ENCODE peak calls at places on chromosomes 6 and 20, in five cellular contexts. M is endothelial cell of umbilical vein, U is astrocyte, O is H1, S is GM23248. Q is an unnamed sample.

GRCh38 chr20:43914697-43915208 is at the start of gene TOX2:
- DNase-seq in M (no peak), U (no peak), O (no peak), S (peak; percentile 73), Q (peak; percentile 83)

GRCh38 chr6:87152528-87152950 is 2.8 kb upstream of the ZNF292 start:
- DNase-seq in M (no peak), U (peak; percentile 21), O (no peak), S (no peak), Q (peak; percentile 54)

GRCh38 chr6:122789078-122789861 is at the start of gene SMPDL3A:
- DNase-seq in M (peak; percentile 77), U (peak; percentile 91), O (peak; percentile 44), S (peak; percentile 84), Q (peak; percentile 64)

GRCh38 chr6:166005846-166006592 is 161.6 kb downstream of the TBXT start:
- DNase-seq in M (no peak), U (peak; percentile 87), O (no peak), S (peak; percentile 80), Q (peak; percentile 81)

GRCh38 chr6:40965046-40965445 is 74.0 kb downstream of the UNC5CL start:
- DNase-seq in M (no peak), U (peak; percentile 70), O (no peak), S (no peak), Q (peak; percentile 26)

GRCh38 chr20:23566199-23566932 is 1.9 kb downstream of the CST9L start:
- DNase-seq in M (no peak), U (no peak), O (no peak), S (no peak), Q (no peak)

GRCh38 chr20:8854566-8854965 is 214.3 kb upstream of the PLCB4 start:
- DNase-seq in M (peak; percentile 37), U (peak; percentile 46), O (no peak), S (peak; percentile 69), Q (peak; percentile 71)

GRCh38 chr20:50654899-50655298 is 36.4 kb downstream of the RIPOR3 start:
- DNase-seq in M (no peak), U (no peak), O (no peak), S (peak; percentile 65), Q (peak; percentile 67)

GRCh38 chr6:144415014-144415413 is 129.9 kb downstream of the UTRN start:
- DNase-seq in M (peak; percentile 48), U (peak; percentile 84), O (no peak), S (peak; percentile 88), Q (no peak)

GRCh38 chr20:61127311-61128044 is 124.6 kb upstream of the CDH4 start:
- DNase-seq in M (no peak), U (peak; percentile 88), O (no peak), S (peak; percentile 78), Q (no peak)

GRCh38 chr6:38400764-38401163 is 239.0 kb downstream of the BTBD9 start:
- DNase-seq in M (no peak), U (no peak), O (no peak), S (no peak), Q (no peak)

GRCh38 chr6:56865081-56865875 is 89.6 kb upstream of the BEND6 start:
- DNase-seq in M (no peak), U (no peak), O (no peak), S (no peak), Q (no peak)

GRCh38 chr20:56630506-56631317 is 1.6 kb downstream of the TFAP2C start:
- DNase-seq in M (no peak), U (peak; percentile 25), O (no peak), S (peak; percentile 78), Q (no peak)

GRCh38 chr20:56628873-56629463 is at the start of gene TFAP2C:
- DNase-seq in M (no peak), U (no peak), O (no peak), S (peak; percentile 90), Q (peak; percentile 76)

GRCh38 chr20:56630086-56630493 is 984 bp downstream of the TFAP2C start:
- DNase-seq in M (no peak), U (peak; percentile 52), O (peak; percentile 54), S (peak; percentile 96), Q (peak; percentile 49)

GRCh38 chr20:56628015-56628872 is 862 bp upstream of the TFAP2C start:
- DNase-seq in M (no peak), U (no peak), O (no peak), S (peak; percentile 66), Q (no peak)

GRCh38 chr20:56629464-56630085 is 469 bp downstream of the TFAP2C start:
- DNase-seq in M (no peak), U (no peak), O (no peak), S (peak; percentile 64), Q (no peak)
- TF ChIP-seq EZH2 in M (no peak), U (peak; percentile 14), O (no peak), S (no peak), Q (peak; percentile 18)

GRCh38 chr20:18481596-18481995 is 14.4 kb downstream of the POLR3F start:
- DNase-seq in M (no peak), U (no peak), O (no peak), S (no peak), Q (no peak)
- H3K36me3 ChIP-seq in M (peaks cover 10% of the 10 kb centered on the region), U (peaks cover 50% of the 10 kb centered on the region), O (peaks cover 46% of the 10 kb centered on the region), S (peaks cover 32% of the 10 kb centered on the region), Q (peaks cover 44% of the 10 kb centered on the region)

GRCh38 chr6:34065470-34066283 is 80.2 kb downstream of the GRM4 start:
- DNase-seq in M (no peak), U (no peak), O (no peak), S (peak; percentile 48), Q (peak; percentile 35)

GRCh38 chr6:34066772-34067770 is 78.8 kb downstream of the GRM4 start:
- DNase-seq in M (no peak), U (no peak), O (no peak), S (peak; percentile 15), Q (no peak)

GRCh38 chr6:34067814-34068213 is 78.1 kb downstream of the GRM4 start:
- DNase-seq in M (no peak), U (no peak), O (no peak), S (peak; percentile 36), Q (peak; percentile 43)

GRCh38 chr6:34064675-34065074 is 81.2 kb downstream of the GRM4 start:
- DNase-seq in M (no peak), U (no peak), O (no peak), S (no peak), Q (no peak)

DNA sequence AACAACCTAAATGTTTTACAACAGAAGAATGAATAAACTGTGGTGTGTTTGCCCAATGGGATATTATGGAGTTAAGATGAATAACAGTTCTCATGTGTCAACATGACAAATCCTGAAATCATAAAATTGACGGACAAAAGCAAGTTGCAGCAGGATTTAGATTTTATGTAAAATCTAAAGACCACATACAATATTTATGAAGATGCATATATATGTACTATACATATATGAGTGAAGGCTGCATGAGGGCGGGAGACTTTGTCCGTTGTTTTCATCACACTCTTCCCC is 79.7 kb downstream of the GRM4 start:
- DNase-seq in M (no peak), U (no peak), O (no peak), S (no peak), Q (no peak)
- TF ChIP-seq EZH2 in M (no peak), U (no peak), O (no peak), S (no peak), Q (no peak)

GRCh38 chr6:7222197-7222596 is 90.8 kb downstream of the SSR1 start:
- DNase-seq in M (no peak), U (no peak), O (no peak), S (no peak), Q (no peak)
- H3K36me3 ChIP-seq in M (peaks cover 18% of the 10 kb centered on the region), U (peaks cover 28% of the 10 kb centered on the region), O (no peaks in the 10 kb centered on the region), S (peaks cover 23% of the 10 kb centered on the region), Q (peaks cover 21% of the 10 kb centered on the region)

GRCh38 chr6:35213824-35214756 is at the start of gene SCUBE3:
- DNase-seq in M (peak; percentile 31), U (peak; percentile 48), O (no peak), S (peak; percentile 71), Q (peak; percentile 59)

GRCh38 chr6:35216412-35216732 is 2.6 kb downstream of the SCUBE3 start:
- DNase-seq in M (no peak), U (no peak), O (no peak), S (no peak), Q (no peak)

GRCh38 chr6:35213161-35213823 is 464 bp upstream of the SCUBE3 start:
- DNase-seq in M (no peak), U (no peak), O (no peak), S (peak; percentile 23), Q (no peak)

GRCh38 chr6:35215665-35216411 is 2.1 kb downstream of the SCUBE3 start:
- DNase-seq in M (no peak), U (no peak), O (no peak), S (peak; percentile 26), Q (no peak)

DNA sequence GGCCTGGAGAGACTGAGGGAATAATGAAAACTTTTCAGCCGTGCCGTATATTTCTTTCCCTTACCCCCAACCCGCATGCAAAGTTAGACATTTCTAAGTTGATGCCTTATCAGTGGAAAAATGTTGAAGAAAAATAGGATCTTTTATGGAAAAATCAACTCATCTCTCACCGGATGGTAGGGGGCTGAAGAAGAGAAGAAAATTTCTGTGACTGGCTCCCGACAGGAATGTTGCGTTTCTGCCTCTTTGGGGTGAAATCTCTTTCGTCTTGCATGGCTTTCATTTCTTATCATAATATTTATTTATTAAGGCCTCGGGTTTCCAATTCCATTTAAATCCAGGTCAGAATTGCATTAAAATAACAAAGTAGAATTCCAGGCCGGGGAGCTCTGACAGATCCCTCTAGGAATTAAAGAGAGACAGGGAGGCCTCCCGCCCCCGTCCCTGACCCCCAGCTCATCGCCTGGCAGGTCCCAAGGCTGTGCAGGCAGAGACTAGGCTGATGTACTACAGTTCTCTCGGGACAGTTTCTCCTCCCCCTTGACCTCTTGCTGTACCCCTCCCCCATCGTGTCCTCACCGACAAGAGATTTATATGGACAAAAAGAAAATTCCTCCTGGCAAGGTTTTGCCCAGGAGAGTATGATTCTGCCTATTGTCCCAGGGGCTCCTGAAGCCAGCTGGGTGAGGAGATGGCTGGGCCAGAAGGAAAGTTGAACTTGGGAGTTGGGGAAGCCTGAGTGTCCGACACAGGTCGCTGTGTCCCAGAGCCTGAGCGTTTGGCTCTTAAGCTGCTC is 1.3 kb downstream of the SCUBE3 start:
- DNase-seq in M (no peak), U (no peak), O (no peak), S (peak; percentile 46), Q (no peak)
- TF ChIP-seq EZH2 in M (no peak), U (no peak), O (peak; percentile 25), S (no peak), Q (no peak)

GRCh38 chr6:24659547-24659946 is 7.2 kb downstream of the TDP2 start:
- DNase-seq in M (no peak), U (no peak), O (no peak), S (peak; percentile 41), Q (no peak)
- H3K36me3 ChIP-seq in M (peaks cover 4% of the 10 kb centered on the region), U (peaks cover 11% of the 10 kb centered on the region), O (peaks cover 39% of the 10 kb centered on the region), S (peaks cover 7% of the 10 kb centered on the region), Q (peaks cover 14% of the 10 kb centered on the region)

GRCh38 chr6:107600936-107601335 is 111.0 kb downstream of the SOBP start:
- DNase-seq in M (peak; percentile 56), U (peak; percentile 83), O (no peak), S (peak; percentile 41), Q (peak; percentile 52)
- TF ChIP-seq EZH2 in M (no peak), U (no peak), O (no peak), S (no peak), Q (no peak)

GRCh38 chr6:170347975-170348374 is 41.4 kb downstream of the FAM120B start:
- DNase-seq in M (peak; percentile 25), U (no peak), O (no peak), S (no peak), Q (no peak)
- H3K36me3 ChIP-seq in M (peaks cover 10% of the 10 kb centered on the region), U (peaks cover 30% of the 10 kb centered on the region), O (peaks cover 2% of the 10 kb centered on the region), S (peaks cover 21% of the 10 kb centered on the region), Q (peaks cover 25% of the 10 kb centered on the region)

DNA sequence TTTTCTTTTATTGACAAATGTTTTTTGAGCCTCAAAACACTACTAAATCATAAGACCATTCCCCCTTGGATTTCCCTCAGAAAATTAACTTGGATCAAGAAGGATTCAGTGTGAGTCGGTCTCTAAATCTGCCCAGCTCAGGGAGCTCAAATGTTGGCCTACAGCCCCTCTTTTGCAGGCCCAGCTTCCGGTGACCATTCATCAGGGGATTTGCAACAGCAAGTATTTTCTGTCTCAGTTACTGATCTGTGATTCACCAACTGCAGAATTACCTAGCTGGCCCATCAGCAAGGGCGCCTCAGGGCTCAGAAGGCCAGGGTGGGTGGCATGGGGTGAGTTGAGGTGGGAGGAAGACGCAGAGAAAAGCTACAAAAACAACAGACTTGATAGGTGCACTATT is 318.1 kb downstream of the CDC5L start:
- DNase-seq in M (no peak), U (no peak), O (no peak), S (no peak), Q (no peak)
- TF ChIP-seq EZH2 in M (no peak), U (no peak), O (no peak), S (no peak), Q (no peak)

Q was measured in A673.